ENCODE peak calls at places on chromosomes 16 and 17, in six cellular contexts. One of them, this sample, is unnamed.

GRCh38 chr16:62985727-62986126 is 949.5 kb upstream of the CDH8 start:
- DNase-seq in heart right ventricle: no peak
- DNase-seq in A549: no peak
- DNase-seq in PC-3: no peak
- DNase-seq in mammary epithelial cell: no peak
- DNase-seq in stomach: no peak
- DNase-seq in this sample: no peak

GRCh38 chr16:70788668-70789161 is 12.2 kb downstream of the VAC14 start:
- DNase-seq in heart right ventricle: no peak
- DNase-seq in A549: no peak
- DNase-seq in PC-3: no peak
- DNase-seq in mammary epithelial cell: no peak
- DNase-seq in stomach: no peak
- DNase-seq in this sample: no peak

GRCh38 chr17:57545836-57546305 is 199.2 kb downstream of the CCDC182 start:
- DNase-seq in heart right ventricle: no peak
- DNase-seq in A549: no peak
- DNase-seq in PC-3: no peak
- DNase-seq in mammary epithelial cell: no peak
- DNase-seq in stomach: no peak
- DNase-seq in this sample: peak; percentile 51

GRCh38 chr17:7612294-7612640 is 2.4 kb downstream of the FXR2 start:
- DNase-seq in heart right ventricle: no peak
- DNase-seq in A549: no peak
- DNase-seq in PC-3: no peak
- DNase-seq in mammary epithelial cell: no peak
- DNase-seq in stomach: no peak
- DNase-seq in this sample: no peak

GRCh38 chr16:79698341-79698753 is 97.8 kb upstream of the MAF start:
- DNase-seq in heart right ventricle: peak; percentile 69
- DNase-seq in A549: no peak
- DNase-seq in PC-3: no peak
- DNase-seq in mammary epithelial cell: no peak
- DNase-seq in stomach: no peak
- DNase-seq in this sample: no peak

GRCh38 chr16:84298376-84298899 is 3.8 kb downstream of the WFDC1 start:
- DNase-seq in heart right ventricle: no peak
- DNase-seq in A549: no peak
- DNase-seq in PC-3: no peak
- DNase-seq in mammary epithelial cell: no peak
- DNase-seq in stomach: no peak
- DNase-seq in this sample: no peak

GRCh38 chr16:56617212-56618085 is 8.1 kb upstream of the MT1E start:
- DNase-seq in heart right ventricle: peak; percentile 83
- DNase-seq in A549: no peak
- DNase-seq in PC-3: no peak
- DNase-seq in mammary epithelial cell: peak; percentile 54
- DNase-seq in stomach: peak; percentile 80
- DNase-seq in this sample: no peak

GRCh38 chr17:68288804-68289203 is 2.1 kb downstream of the SLC16A6 start:
- DNase-seq in heart right ventricle: no peak
- DNase-seq in A549: no peak
- DNase-seq in PC-3: no peak
- DNase-seq in mammary epithelial cell: no peak
- DNase-seq in stomach: no peak
- DNase-seq in this sample: peak; percentile 16

GRCh38 chr16:1159325-1159972 is 6.5 kb downstream of the CACNA1H start:
- DNase-seq in heart right ventricle: peak; percentile 36
- DNase-seq in A549: no peak
- DNase-seq in PC-3: no peak
- DNase-seq in mammary epithelial cell: no peak
- DNase-seq in stomach: no peak
- DNase-seq in this sample: no peak

GRCh38 chr16:77807071-77807470 is 18.7 kb downstream of the VAT1L start:
- DNase-seq in heart right ventricle: no peak
- DNase-seq in A549: no peak
- DNase-seq in PC-3: no peak
- DNase-seq in mammary epithelial cell: no peak
- DNase-seq in stomach: no peak
- DNase-seq in this sample: no peak

GRCh38 chr17:47844814-47845453 is 3.9 kb upstream of the SCRN2 start:
- DNase-seq in heart right ventricle: no peak
- DNase-seq in A549: peak; percentile 80
- DNase-seq in PC-3: peak; percentile 41
- DNase-seq in mammary epithelial cell: no peak
- DNase-seq in stomach: no peak
- DNase-seq in this sample: no peak

GRCh38 chr16:81814751-81815428 is 35.8 kb downstream of the PLCG2 start:
- DNase-seq in heart right ventricle: no peak
- DNase-seq in A549: no peak
- DNase-seq in PC-3: no peak
- DNase-seq in mammary epithelial cell: no peak
- DNase-seq in stomach: no peak
- DNase-seq in this sample: no peak

GRCh38 chr16:81813648-81814047 is 34.6 kb downstream of the PLCG2 start:
- DNase-seq in heart right ventricle: no peak
- DNase-seq in A549: no peak
- DNase-seq in PC-3: no peak
- DNase-seq in mammary epithelial cell: no peak
- DNase-seq in stomach: no peak
- DNase-seq in this sample: no peak

GRCh38 chr16:81816351-81816750 is 37.3 kb downstream of the PLCG2 start:
- DNase-seq in heart right ventricle: no peak
- DNase-seq in A549: no peak
- DNase-seq in PC-3: no peak
- DNase-seq in mammary epithelial cell: no peak
- DNase-seq in stomach: no peak
- DNase-seq in this sample: no peak

GRCh38 chr16:81816793-81817210 is 37.7 kb downstream of the PLCG2 start:
- DNase-seq in heart right ventricle: no peak
- DNase-seq in A549: no peak
- DNase-seq in PC-3: no peak
- DNase-seq in mammary epithelial cell: no peak
- DNase-seq in stomach: no peak
- DNase-seq in this sample: no peak

DNA sequence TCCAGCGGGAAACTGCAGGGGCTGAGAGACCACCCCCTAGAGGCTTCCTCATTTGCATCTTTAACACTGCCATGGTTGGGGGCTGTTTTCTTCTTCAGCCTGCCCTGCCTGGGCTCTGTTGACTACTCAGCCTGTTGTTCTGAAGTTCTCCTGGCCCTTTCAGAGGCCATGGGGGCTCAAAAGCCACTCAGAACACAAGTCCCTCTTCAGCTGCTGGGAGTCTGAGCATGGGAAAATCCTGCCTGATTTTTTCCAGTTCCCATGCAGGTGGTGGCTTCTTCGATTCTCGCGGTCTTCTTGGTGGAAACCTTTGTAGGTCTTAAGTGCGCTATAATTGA is 36.3 kb downstream of the PLCG2 start:
- DNase-seq in heart right ventricle: no peak
- DNase-seq in A549: no peak
- DNase-seq in PC-3: no peak
- DNase-seq in mammary epithelial cell: no peak
- DNase-seq in stomach: no peak
- DNase-seq in this sample: no peak
- H3K4me1 ChIP-seq in heart right ventricle: no peaks in the 10 kb centered on the region
- H3K4me1 ChIP-seq in A549: no peaks in the 10 kb centered on the region
- H3K4me1 ChIP-seq in PC-3: no peaks in the 10 kb centered on the region
- H3K4me1 ChIP-seq in mammary epithelial cell: no peaks in the 10 kb centered on the region
- H3K4me1 ChIP-seq in stomach: no peaks in the 10 kb centered on the region
- H3K4me1 ChIP-seq in this sample: no peaks in the 10 kb centered on the region

GRCh38 chr17:77089118-77089477 is 51.7 kb upstream of the SEC14L1 start:
- DNase-seq in heart right ventricle: no peak
- DNase-seq in A549: no peak
- DNase-seq in PC-3: peak; percentile 32
- DNase-seq in mammary epithelial cell: no peak
- DNase-seq in stomach: peak; percentile 39
- DNase-seq in this sample: no peak

GRCh38 chr17:77088455-77089117 is 52.2 kb upstream of the SEC14L1 start:
- DNase-seq in heart right ventricle: peak; percentile 97
- DNase-seq in A549: peak; percentile 99
- DNase-seq in PC-3: peak; percentile 98
- DNase-seq in mammary epithelial cell: peak; percentile 92
- DNase-seq in stomach: peak; percentile 90
- DNase-seq in this sample: peak; percentile 96

GRCh38 chr17:77092025-77092424 is 48.7 kb upstream of the SEC14L1 start:
- DNase-seq in heart right ventricle: no peak
- DNase-seq in A549: no peak
- DNase-seq in PC-3: no peak
- DNase-seq in mammary epithelial cell: no peak
- DNase-seq in stomach: no peak
- DNase-seq in this sample: no peak

GRCh38 chr17:77087650-77088454 is 52.9 kb upstream of the SEC14L1 start:
- DNase-seq in heart right ventricle: no peak
- DNase-seq in A549: no peak
- DNase-seq in PC-3: no peak
- DNase-seq in mammary epithelial cell: no peak
- DNase-seq in stomach: no peak
- DNase-seq in this sample: no peak

GRCh38 chr17:77090476-77090875 is 50.3 kb upstream of the SEC14L1 start:
- DNase-seq in heart right ventricle: no peak
- DNase-seq in A549: no peak
- DNase-seq in PC-3: no peak
- DNase-seq in mammary epithelial cell: no peak
- DNase-seq in stomach: no peak
- DNase-seq in this sample: no peak
- H3K4me1 ChIP-seq in heart right ventricle: peaks cover 49% of the 10 kb centered on the region
- H3K4me1 ChIP-seq in A549: peaks cover 28% of the 10 kb centered on the region
- H3K4me1 ChIP-seq in PC-3: peaks cover 25% of the 10 kb centered on the region
- H3K4me1 ChIP-seq in mammary epithelial cell: peaks cover 14% of the 10 kb centered on the region
- H3K4me1 ChIP-seq in stomach: peaks cover 44% of the 10 kb centered on the region
- H3K4me1 ChIP-seq in this sample: peaks cover 8% of the 10 kb centered on the region

GRCh38 chr16:88779406-88780099 is 5.5 kb downstream of the PIEZO1 start:
- DNase-seq in heart right ventricle: peak; percentile 77
- DNase-seq in A549: no peak
- DNase-seq in PC-3: no peak
- DNase-seq in mammary epithelial cell: no peak
- DNase-seq in stomach: no peak
- DNase-seq in this sample: no peak
- H3K4me1 ChIP-seq in heart right ventricle: peaks cover 54% of the 10 kb centered on the region
- H3K4me1 ChIP-seq in A549: peaks cover 44% of the 10 kb centered on the region
- H3K4me1 ChIP-seq in PC-3: peaks cover 35% of the 10 kb centered on the region
- H3K4me1 ChIP-seq in mammary epithelial cell: peaks cover 33% of the 10 kb centered on the region
- H3K4me1 ChIP-seq in stomach: peaks cover 94% of the 10 kb centered on the region
- H3K4me1 ChIP-seq in this sample: peaks cover 9% of the 10 kb centered on the region

GRCh38 chr17:64148699-64149098 is 18.8 kb upstream of the ERN1 start:
- DNase-seq in heart right ventricle: peak; percentile 45
- DNase-seq in A549: no peak
- DNase-seq in PC-3: peak; percentile 41
- DNase-seq in mammary epithelial cell: peak; percentile 11
- DNase-seq in stomach: peak; percentile 41
- DNase-seq in this sample: no peak

GRCh38 chr17:64149196-64149595 is 19.3 kb upstream of the ERN1 start:
- DNase-seq in heart right ventricle: no peak
- DNase-seq in A549: no peak
- DNase-seq in PC-3: no peak
- DNase-seq in mammary epithelial cell: no peak
- DNase-seq in stomach: no peak
- DNase-seq in this sample: no peak

GRCh38 chr17:64147110-64148016 is 17.4 kb upstream of the ERN1 start:
- DNase-seq in heart right ventricle: no peak
- DNase-seq in A549: peak; percentile 44
- DNase-seq in PC-3: peak; percentile 52
- DNase-seq in mammary epithelial cell: peak; percentile 35
- DNase-seq in stomach: no peak
- DNase-seq in this sample: peak; percentile 58

GRCh38 chr17:64146418-64147109 is 16.6 kb upstream of the ERN1 start:
- DNase-seq in heart right ventricle: peak; percentile 69
- DNase-seq in A549: peak; percentile 31
- DNase-seq in PC-3: peak; percentile 45
- DNase-seq in mammary epithelial cell: peak; percentile 80
- DNase-seq in stomach: peak; percentile 65
- DNase-seq in this sample: peak; percentile 66

GRCh38 chr17:64148017-64148631 is 18.2 kb upstream of the ERN1 start:
- DNase-seq in heart right ventricle: peak; percentile 54
- DNase-seq in A549: no peak
- DNase-seq in PC-3: peak; percentile 45
- DNase-seq in mammary epithelial cell: peak; percentile 9
- DNase-seq in stomach: no peak
- DNase-seq in this sample: peak; percentile 46
- H3K4me1 ChIP-seq in heart right ventricle: peaks cover 60% of the 10 kb centered on the region
- H3K4me1 ChIP-seq in A549: peaks cover 27% of the 10 kb centered on the region
- H3K4me1 ChIP-seq in PC-3: peaks cover 15% of the 10 kb centered on the region
- H3K4me1 ChIP-seq in mammary epithelial cell: peaks cover 8% of the 10 kb centered on the region
- H3K4me1 ChIP-seq in stomach: peaks cover 38% of the 10 kb centered on the region
- H3K4me1 ChIP-seq in this sample: peaks cover 8% of the 10 kb centered on the region

GRCh38 chr17:81403671-81404534 is 8.6 kb downstream of the BAHCC1 start:
- DNase-seq in heart right ventricle: no peak
- DNase-seq in A549: no peak
- DNase-seq in PC-3: no peak
- DNase-seq in mammary epithelial cell: no peak
- DNase-seq in stomach: no peak
- DNase-seq in this sample: no peak
- H3K4me1 ChIP-seq in heart right ventricle: peaks cover 76% of the 10 kb centered on the region
- H3K4me1 ChIP-seq in A549: peaks cover 36% of the 10 kb centered on the region
- H3K4me1 ChIP-seq in PC-3: peaks cover 7% of the 10 kb centered on the region
- H3K4me1 ChIP-seq in mammary epithelial cell: peaks cover 7% of the 10 kb centered on the region
- H3K4me1 ChIP-seq in stomach: peaks cover 73% of the 10 kb centered on the region
- H3K4me1 ChIP-seq in this sample: peaks cover 14% of the 10 kb centered on the region

DNA sequence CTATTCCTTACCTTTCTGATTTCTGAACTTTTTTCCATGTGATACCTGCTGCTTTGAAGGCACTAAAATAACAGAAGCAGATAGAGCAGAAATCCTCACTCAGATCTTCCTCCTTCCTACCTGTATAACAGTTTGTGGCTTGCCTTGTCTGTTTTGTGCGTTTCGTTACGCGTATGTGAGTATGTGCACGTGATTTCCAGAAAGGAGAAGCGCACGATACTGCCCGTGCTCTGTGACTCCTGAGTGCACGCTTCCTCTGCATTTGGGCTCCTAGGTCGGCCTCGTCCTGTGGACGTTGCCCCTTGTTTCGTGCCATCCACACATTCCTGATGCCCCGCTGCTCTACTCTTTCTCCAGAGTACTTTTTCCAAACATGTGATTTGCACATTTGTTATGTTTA is 4.1 kb downstream of the COX4I1 start:
- DNase-seq in heart right ventricle: no peak
- DNase-seq in A549: no peak
- DNase-seq in PC-3: no peak
- DNase-seq in mammary epithelial cell: no peak
- DNase-seq in stomach: no peak
- DNase-seq in this sample: no peak
- H3K4me1 ChIP-seq in heart right ventricle: peaks cover 21% of the 10 kb centered on the region
- H3K4me1 ChIP-seq in A549: peaks cover 8% of the 10 kb centered on the region
- H3K4me1 ChIP-seq in PC-3: peaks cover 12% of the 10 kb centered on the region
- H3K4me1 ChIP-seq in mammary epithelial cell: peaks cover 6% of the 10 kb centered on the region
- H3K4me1 ChIP-seq in stomach: peaks cover 27% of the 10 kb centered on the region
- H3K4me1 ChIP-seq in this sample: peaks cover 11% of the 10 kb centered on the region

GRCh38 chr17:38585056-38585804 is 20.5 kb downstream of the SRCIN1 start:
- DNase-seq in heart right ventricle: no peak
- DNase-seq in A549: no peak
- DNase-seq in PC-3: peak; percentile 22
- DNase-seq in mammary epithelial cell: no peak
- DNase-seq in stomach: no peak
- DNase-seq in this sample: no peak
- H3K4me1 ChIP-seq in heart right ventricle: no peaks in the 10 kb centered on the region
- H3K4me1 ChIP-seq in A549: peaks cover 21% of the 10 kb centered on the region
- H3K4me1 ChIP-seq in PC-3: peaks cover 26% of the 10 kb centered on the region
- H3K4me1 ChIP-seq in mammary epithelial cell: peaks cover 16% of the 10 kb centered on the region
- H3K4me1 ChIP-seq in stomach: peaks cover 16% of the 10 kb centered on the region
- H3K4me1 ChIP-seq in this sample: peaks cover 3% of the 10 kb centered on the region